ENCODE peak calls at places on chromosomes 4 and X, in four cellular contexts. One of them, this sample, is unnamed.

GRCh38 chr4:74370912-74371311 is 6.0 kb downstream of the EREG start:
- DNase-seq in fibroblast of pulmonary artery: peak; percentile 82
- DNase-seq in spleen: no peak
- DNase-seq in IMR-90: peak; percentile 64
- DNase-seq in this sample: peak; percentile 86

GRCh38 chrX:12581546-12581945 is 209.7 kb upstream of the PRPS2 start:
- DNase-seq in IMR-90: no peak
- DNase-seq in fibroblast of pulmonary artery: no peak
- DNase-seq in spleen: no peak
- DNase-seq in this sample: no peak

GRCh38 chr4:108725457-108725856 is 37.4 kb downstream of the ETNPPL start:
- DNase-seq in IMR-90: no peak
- DNase-seq in fibroblast of pulmonary artery: no peak
- DNase-seq in spleen: no peak
- DNase-seq in this sample: peak; percentile 23

GRCh38 chr4:48268956-48269860 is at the start of gene TEC:
- DNase-seq in fibroblast of pulmonary artery: no peak
- DNase-seq in spleen: no peak
- DNase-seq in IMR-90: no peak
- DNase-seq in this sample: peak; percentile 83

GRCh38 chr4:123997736-123998449 is 601.3 kb downstream of the SPRY1 start:
- DNase-seq in IMR-90: no peak
- DNase-seq in spleen: no peak
- DNase-seq in fibroblast of pulmonary artery: no peak
- DNase-seq in this sample: no peak

GRCh38 chrX:119735467-119735866 is 22.9 kb upstream of the SOWAHD start:
- DNase-seq in spleen: peak; percentile 59
- DNase-seq in IMR-90: no peak
- DNase-seq in fibroblast of pulmonary artery: no peak
- DNase-seq in this sample: no peak

GRCh38 chr4:121938282-121939092 is 13.4 kb downstream of the TRPC3 start:
- DNase-seq in spleen: no peak
- DNase-seq in IMR-90: peak; percentile 12
- DNase-seq in fibroblast of pulmonary artery: no peak
- DNase-seq in this sample: peak; percentile 22

GRCh38 chr4:152605641-152606304 is 69.9 kb upstream of the FBXW7 start:
- DNase-seq in fibroblast of pulmonary artery: peak; percentile 51
- DNase-seq in IMR-90: peak; percentile 34
- DNase-seq in spleen: no peak
- DNase-seq in this sample: peak; percentile 77

GRCh38 chrX:119636419-119636818 is 30.2 kb upstream of the NKRF start:
- DNase-seq in spleen: peak; percentile 83
- DNase-seq in IMR-90: no peak
- DNase-seq in fibroblast of pulmonary artery: no peak
- DNase-seq in this sample: no peak

GRCh38 chrX:64377753-64378152 is 17.5 kb downstream of the MTMR8 start:
- DNase-seq in spleen: no peak
- DNase-seq in IMR-90: no peak
- DNase-seq in fibroblast of pulmonary artery: no peak
- DNase-seq in this sample: no peak

GRCh38 chrX:139112432-139112831 is 400.9 kb upstream of the FGF13 start:
- DNase-seq in fibroblast of pulmonary artery: no peak
- DNase-seq in IMR-90: no peak
- DNase-seq in spleen: no peak
- DNase-seq in this sample: peak; percentile 41

GRCh38 chr4:53671757-53672156 is 80.5 kb upstream of the LNX1 start:
- DNase-seq in spleen: no peak
- DNase-seq in fibroblast of pulmonary artery: no peak
- DNase-seq in IMR-90: no peak
- DNase-seq in this sample: no peak

GRCh38 chrX:9072281-9072680 is 38.4 kb upstream of the FAM9B start:
- DNase-seq in spleen: no peak
- DNase-seq in fibroblast of pulmonary artery: peak; percentile 8
- DNase-seq in IMR-90: peak; percentile 29
- DNase-seq in this sample: peak; percentile 39

GRCh38 chrX:85569096-85569495 is 189.6 kb upstream of the POF1B start:
- DNase-seq in IMR-90: no peak
- DNase-seq in spleen: no peak
- DNase-seq in fibroblast of pulmonary artery: no peak
- DNase-seq in this sample: no peak

GRCh38 chr4:105061720-105062119 is 85.0 kb upstream of the TET2 start:
- DNase-seq in IMR-90: no peak
- DNase-seq in fibroblast of pulmonary artery: no peak
- DNase-seq in spleen: no peak
- DNase-seq in this sample: no peak

GRCh38 chrX:115190636-115191489 is 1.7 kb downstream of the RBMXL3 start:
- DNase-seq in fibroblast of pulmonary artery: no peak
- DNase-seq in spleen: no peak
- DNase-seq in IMR-90: no peak
- DNase-seq in this sample: no peak

GRCh38 chrX:108735680-108736508 is 469 bp downstream of the IRS4 start:
- DNase-seq in IMR-90: no peak
- DNase-seq in fibroblast of pulmonary artery: peak; percentile 3
- DNase-seq in spleen: no peak
- DNase-seq in this sample: no peak

GRCh38 chrX:72255445-72255844 is 16.6 kb upstream of the ERCC6L start:
- DNase-seq in fibroblast of pulmonary artery: no peak
- DNase-seq in spleen: no peak
- DNase-seq in IMR-90: no peak
- DNase-seq in this sample: no peak

GRCh38 chr4:15805583-15806517 is 27.7 kb downstream of the CD38 start:
- DNase-seq in spleen: no peak
- DNase-seq in IMR-90: peak; percentile 63
- DNase-seq in fibroblast of pulmonary artery: peak; percentile 76
- DNase-seq in this sample: peak; percentile 36

GRCh38 chr4:80173387-80173786 is 23.9 kb upstream of the PRDM8 start:
- DNase-seq in spleen: no peak
- DNase-seq in IMR-90: peak; percentile 88
- DNase-seq in fibroblast of pulmonary artery: peak; percentile 69
- DNase-seq in this sample: peak; percentile 83

GRCh38 chrX:72105436-72105835 is 26.3 kb downstream of the RTL5 start:
- DNase-seq in IMR-90: no peak
- DNase-seq in fibroblast of pulmonary artery: no peak
- DNase-seq in spleen: no peak
- DNase-seq in this sample: no peak

GRCh38 chr4:61638600-61638999 is 438.5 kb downstream of the ADGRL3 start:
- DNase-seq in fibroblast of pulmonary artery: peak; percentile 20
- DNase-seq in IMR-90: peak; percentile 88
- DNase-seq in spleen: no peak
- DNase-seq in this sample: no peak

GRCh38 chr4:159016527-159017137 is 86.2 kb upstream of the RAPGEF2 start:
- DNase-seq in fibroblast of pulmonary artery: peak; percentile 25
- DNase-seq in IMR-90: peak; percentile 22
- DNase-seq in spleen: no peak
- DNase-seq in this sample: no peak

GRCh38 chr4:158676076-158676475 is 4.0 kb downstream of the ETFDH start:
- DNase-seq in spleen: no peak
- DNase-seq in IMR-90: no peak
- DNase-seq in fibroblast of pulmonary artery: no peak
- DNase-seq in this sample: peak; percentile 19

GRCh38 chr4:95007998-95008397 is 250.2 kb downstream of the BMPR1B start:
- DNase-seq in spleen: no peak
- DNase-seq in fibroblast of pulmonary artery: no peak
- DNase-seq in IMR-90: no peak
- DNase-seq in this sample: no peak

GRCh38 chrX:72021975-72022374 is 109.7 kb downstream of the RTL5 start:
- DNase-seq in fibroblast of pulmonary artery: no peak
- DNase-seq in IMR-90: no peak
- DNase-seq in spleen: no peak
- DNase-seq in this sample: no peak

GRCh38 chr4:98467627-98468072 is 190.8 kb downstream of the TSPAN5 start:
- DNase-seq in IMR-90: peak; percentile 95
- DNase-seq in spleen: peak; percentile 87
- DNase-seq in fibroblast of pulmonary artery: peak; percentile 96
- DNase-seq in this sample: peak; percentile 88

GRCh38 chrX:10902001-10902400 is 209.1 kb upstream of the HCCS start:
- DNase-seq in fibroblast of pulmonary artery: peak; percentile 58
- DNase-seq in IMR-90: peak; percentile 65
- DNase-seq in spleen: no peak
- DNase-seq in this sample: peak; percentile 44

GRCh38 chr4:55866290-55866907 is 13.0 kb downstream of the EXOC1 start:
- DNase-seq in IMR-90: peak; percentile 96
- DNase-seq in spleen: no peak
- DNase-seq in fibroblast of pulmonary artery: peak; percentile 94
- DNase-seq in this sample: peak; percentile 82

GRCh38 chr4:55868691-55869090 is 15.2 kb downstream of the EXOC1 start:
- DNase-seq in fibroblast of pulmonary artery: no peak
- DNase-seq in spleen: no peak
- DNase-seq in IMR-90: peak; percentile 20
- DNase-seq in this sample: no peak

GRCh38 chr4:55866973-55867574 is 13.6 kb downstream of the EXOC1 start:
- DNase-seq in IMR-90: peak; percentile 74
- DNase-seq in fibroblast of pulmonary artery: peak; percentile 76
- DNase-seq in spleen: no peak
- DNase-seq in this sample: peak; percentile 43

GRCh38 chr4:55876387-55876786 is 22.9 kb downstream of the EXOC1 start:
- DNase-seq in IMR-90: no peak
- DNase-seq in spleen: no peak
- DNase-seq in fibroblast of pulmonary artery: no peak
- DNase-seq in this sample: no peak

DNA sequence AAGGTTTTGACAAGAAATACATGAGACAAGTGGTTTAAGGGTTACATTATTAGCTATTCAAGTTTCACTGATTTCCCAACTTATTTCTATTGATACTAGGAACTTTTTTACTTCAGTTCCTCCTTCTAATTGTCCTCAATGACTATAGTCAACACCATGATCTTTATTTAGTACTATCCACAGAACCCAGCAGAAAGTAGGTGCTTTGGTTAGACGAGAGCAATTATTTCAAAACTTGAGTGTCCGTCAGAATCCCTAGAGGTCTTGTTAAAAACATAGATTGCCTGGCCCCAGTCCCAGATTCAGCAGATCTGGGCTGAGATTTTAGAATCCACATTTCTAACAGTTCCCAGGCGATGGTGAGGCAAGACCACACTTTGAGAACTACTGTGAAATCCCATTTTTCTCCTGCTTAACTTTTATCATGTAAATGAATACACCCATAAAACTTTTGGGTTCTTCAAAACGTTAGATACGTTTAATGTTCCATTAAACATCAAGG is 17.9 kb downstream of the EXOC1 start:
- DNase-seq in spleen: no peak
- DNase-seq in IMR-90: no peak
- DNase-seq in fibroblast of pulmonary artery: no peak
- DNase-seq in this sample: no peak
- H3K4me3 ChIP-seq in spleen: no peak overlapping the region
- H3K4me3 ChIP-seq in IMR-90: no peak overlapping the region
- H3K4me3 ChIP-seq in fibroblast of pulmonary artery: no peak overlapping the region
- H3K4me3 ChIP-seq in this sample: no peak overlapping the region

GRCh38 chr4:147923854-147924253 is 192.0 kb downstream of the ARHGAP10 start:
- DNase-seq in spleen: no peak
- DNase-seq in fibroblast of pulmonary artery: no peak
- DNase-seq in IMR-90: no peak
- DNase-seq in this sample: no peak

GRCh38 chr4:147927377-147928137 is 195.7 kb downstream of the ARHGAP10 start:
- DNase-seq in spleen: no peak
- DNase-seq in IMR-90: peak; percentile 39
- DNase-seq in fibroblast of pulmonary artery: peak; percentile 18
- DNase-seq in this sample: peak; percentile 79

GRCh38 chr4:147928400-147928799 is 196.5 kb downstream of the ARHGAP10 start:
- DNase-seq in IMR-90: peak; percentile 76
- DNase-seq in fibroblast of pulmonary artery: peak; percentile 6
- DNase-seq in spleen: no peak
- DNase-seq in this sample: peak; percentile 48

GRCh38 chr4:147924604-147925412 is 192.9 kb downstream of the ARHGAP10 start:
- DNase-seq in spleen: no peak
- DNase-seq in fibroblast of pulmonary artery: peak; percentile 60
- DNase-seq in IMR-90: peak; percentile 40
- DNase-seq in this sample: peak; percentile 37
- TF ChIP-seq CTCF in spleen: no peak
- TF ChIP-seq CTCF in fibroblast of pulmonary artery: peak; percentile 65
- TF ChIP-seq CTCF in IMR-90: peak; percentile 43
- TF ChIP-seq CTCF in this sample: peak; percentile 57

GRCh38 chrX:133440081-133440796 is 24.9 kb upstream of the GPC4 start:
- DNase-seq in spleen: no peak
- DNase-seq in IMR-90: no peak
- DNase-seq in fibroblast of pulmonary artery: no peak
- DNase-seq in this sample: no peak

GRCh38 chrX:133435544-133436124 is 20.3 kb upstream of the GPC4 start:
- DNase-seq in spleen: no peak
- DNase-seq in IMR-90: no peak
- DNase-seq in fibroblast of pulmonary artery: no peak
- DNase-seq in this sample: no peak

GRCh38 chrX:133437356-133437755 is 22.1 kb upstream of the GPC4 start:
- DNase-seq in spleen: no peak
- DNase-seq in IMR-90: no peak
- DNase-seq in fibroblast of pulmonary artery: no peak
- DNase-seq in this sample: no peak

GRCh38 chrX:133440797-133441163 is 25.5 kb upstream of the GPC4 start:
- DNase-seq in spleen: no peak
- DNase-seq in fibroblast of pulmonary artery: no peak
- DNase-seq in IMR-90: no peak
- DNase-seq in this sample: no peak

GRCh38 chrX:133437771-133438170 is 22.5 kb upstream of the GPC4 start:
- DNase-seq in fibroblast of pulmonary artery: no peak
- DNase-seq in spleen: no peak
- DNase-seq in IMR-90: no peak
- DNase-seq in this sample: no peak
- H3K4me3 ChIP-seq in fibroblast of pulmonary artery: no peak overlapping the region
- H3K4me3 ChIP-seq in spleen: no peak overlapping the region
- H3K4me3 ChIP-seq in IMR-90: no peak overlapping the region
- H3K4me3 ChIP-seq in this sample: no peak overlapping the region

GRCh38 chr4:147591048-147591577 is 26.1 kb upstream of the TMEM184C start:
- DNase-seq in IMR-90: peak; percentile 58
- DNase-seq in spleen: no peak
- DNase-seq in fibroblast of pulmonary artery: no peak
- DNase-seq in this sample: no peak

GRCh38 chr4:147596976-147597375 is 20.2 kb upstream of the TMEM184C start:
- DNase-seq in IMR-90: peak; percentile 93
- DNase-seq in spleen: no peak
- DNase-seq in fibroblast of pulmonary artery: peak; percentile 88
- DNase-seq in this sample: peak; percentile 93

GRCh38 chr4:147597561-147597960 is 19.6 kb upstream of the TMEM184C start:
- DNase-seq in IMR-90: no peak
- DNase-seq in fibroblast of pulmonary artery: no peak
- DNase-seq in spleen: no peak
- DNase-seq in this sample: no peak

GRCh38 chr4:147596377-147596776 is 20.8 kb upstream of the TMEM184C start:
- DNase-seq in fibroblast of pulmonary artery: no peak
- DNase-seq in IMR-90: peak; percentile 31
- DNase-seq in spleen: no peak
- DNase-seq in this sample: peak; percentile 53

GRCh38 chr4:147594107-147594506 is 23.1 kb upstream of the TMEM184C start:
- DNase-seq in fibroblast of pulmonary artery: no peak
- DNase-seq in spleen: no peak
- DNase-seq in IMR-90: no peak
- DNase-seq in this sample: no peak
- TF ChIP-seq CTCF in fibroblast of pulmonary artery: peak; percentile 38
- TF ChIP-seq CTCF in spleen: no peak
- TF ChIP-seq CTCF in IMR-90: peak; percentile 13
- TF ChIP-seq CTCF in this sample: no peak

GRCh38 chr4:87973283-87974169 is 2.0 kb upstream of the SPP1 start:
- DNase-seq in fibroblast of pulmonary artery: peak; percentile 70
- DNase-seq in spleen: peak; percentile 66
- DNase-seq in IMR-90: peak; percentile 84
- DNase-seq in this sample: peak; percentile 80
- H3K4me3 ChIP-seq in fibroblast of pulmonary artery: no peak overlapping the region
- H3K4me3 ChIP-seq in spleen: peak overlapping the region; percentile 39
- H3K4me3 ChIP-seq in IMR-90: peak overlapping the region; percentile 34
- H3K4me3 ChIP-seq in this sample: peak overlapping the region; percentile 40